ENCODE peak calls at places on chromosomes 6 and 20, in five cellular contexts. One of them, this sample, is unnamed.

GRCh38 chr6:79466222-79466834 is 70.9 kb downstream of the LCA5 start:
- DNase-seq in esophagus squamous epithelium: no peak
- DNase-seq in right cardiac atrium: peak; percentile 15
- DNase-seq in aorta: no peak
- DNase-seq in mesenchymal stem cell: peak; percentile 52
- DNase-seq in this sample: no peak

GRCh38 chr6:23244300-23244699 is 674.9 kb downstream of the HDGFL1 start:
- DNase-seq in right cardiac atrium: no peak
- DNase-seq in mesenchymal stem cell: peak; percentile 24
- DNase-seq in aorta: no peak
- DNase-seq in esophagus squamous epithelium: no peak
- DNase-seq in this sample: peak; percentile 23

GRCh38 chr6:31450736-31451135 is 47.2 kb upstream of the MICB start:
- DNase-seq in esophagus squamous epithelium: no peak
- DNase-seq in mesenchymal stem cell: no peak
- DNase-seq in right cardiac atrium: no peak
- DNase-seq in aorta: no peak
- DNase-seq in this sample: no peak

GRCh38 chr6:32852844-32853540 is 512 bp downstream of the TAP1 start:
- DNase-seq in mesenchymal stem cell: peak; percentile 64
- DNase-seq in right cardiac atrium: peak; percentile 75
- DNase-seq in esophagus squamous epithelium: no peak
- DNase-seq in aorta: peak; percentile 75
- DNase-seq in this sample: peak; percentile 41

GRCh38 chr6:121608270-121608669 is 172.8 kb downstream of the GJA1 start:
- DNase-seq in aorta: no peak
- DNase-seq in mesenchymal stem cell: peak; percentile 77
- DNase-seq in esophagus squamous epithelium: no peak
- DNase-seq in right cardiac atrium: no peak
- DNase-seq in this sample: no peak

GRCh38 chr6:168964138-168964892 is 289.3 kb downstream of the THBS2 start:
- DNase-seq in aorta: no peak
- DNase-seq in mesenchymal stem cell: no peak
- DNase-seq in esophagus squamous epithelium: no peak
- DNase-seq in right cardiac atrium: no peak
- DNase-seq in this sample: no peak

GRCh38 chr6:109290143-109290931 is 91.9 kb downstream of the CD164 start:
- DNase-seq in aorta: no peak
- DNase-seq in mesenchymal stem cell: no peak
- DNase-seq in esophagus squamous epithelium: no peak
- DNase-seq in right cardiac atrium: no peak
- DNase-seq in this sample: no peak

GRCh38 chr20:62860924-62861691 is 514 bp downstream of the TCFL5 start:
- DNase-seq in right cardiac atrium: peak; percentile 70
- DNase-seq in mesenchymal stem cell: peak; percentile 40
- DNase-seq in esophagus squamous epithelium: no peak
- DNase-seq in aorta: no peak
- DNase-seq in this sample: no peak

GRCh38 chr6:153150767-153151440 is 19.8 kb upstream of the RGS17 start:
- DNase-seq in aorta: no peak
- DNase-seq in mesenchymal stem cell: no peak
- DNase-seq in esophagus squamous epithelium: no peak
- DNase-seq in right cardiac atrium: no peak
- DNase-seq in this sample: no peak

GRCh38 chr6:83901624-83902023 is 42.1 kb downstream of the CYB5R4 start:
- DNase-seq in mesenchymal stem cell: no peak
- DNase-seq in esophagus squamous epithelium: no peak
- DNase-seq in aorta: no peak
- DNase-seq in right cardiac atrium: no peak
- DNase-seq in this sample: no peak

GRCh38 chr20:33441142-33441955 is 2.2 kb downstream of the SNTA1 start:
- DNase-seq in right cardiac atrium: peak; percentile 64
- DNase-seq in aorta: no peak
- DNase-seq in esophagus squamous epithelium: no peak
- DNase-seq in mesenchymal stem cell: no peak
- DNase-seq in this sample: no peak
- H3K27ac ChIP-seq in right cardiac atrium: peak overlapping the region; percentile 59
- H3K27ac ChIP-seq in aorta: peak overlapping the region; percentile 46
- H3K27ac ChIP-seq in esophagus squamous epithelium: no peak overlapping the region
- H3K27ac ChIP-seq in mesenchymal stem cell: no peak overlapping the region
- H3K27ac ChIP-seq in this sample: no peak overlapping the region

GRCh38 chr20:63955281-63955845 is 853 bp downstream of the UCKL1 start:
- DNase-seq in aorta: no peak
- DNase-seq in esophagus squamous epithelium: no peak
- DNase-seq in right cardiac atrium: peak; percentile 82
- DNase-seq in mesenchymal stem cell: peak; percentile 57
- DNase-seq in this sample: no peak
- H3K27ac ChIP-seq in aorta: no peak overlapping the region
- H3K27ac ChIP-seq in esophagus squamous epithelium: peak overlapping the region; percentile 91
- H3K27ac ChIP-seq in right cardiac atrium: peak overlapping the region; percentile 85
- H3K27ac ChIP-seq in mesenchymal stem cell: peak overlapping the region; percentile 0
- H3K27ac ChIP-seq in this sample: peak overlapping the region; percentile 50

GRCh38 chr6:124964084-124964763 is 2.0 kb downstream of the RNF217 start:
- DNase-seq in mesenchymal stem cell: peak; percentile 74
- DNase-seq in esophagus squamous epithelium: no peak
- DNase-seq in aorta: no peak
- DNase-seq in right cardiac atrium: no peak
- DNase-seq in this sample: peak; percentile 23

GRCh38 chr6:124962617-124963415 is 579 bp downstream of the RNF217 start:
- DNase-seq in esophagus squamous epithelium: no peak
- DNase-seq in mesenchymal stem cell: peak; percentile 64
- DNase-seq in aorta: peak; percentile 62
- DNase-seq in right cardiac atrium: peak; percentile 79
- DNase-seq in this sample: no peak

GRCh38 chr6:124963416-124964083 is 1.3 kb downstream of the RNF217 start:
- DNase-seq in esophagus squamous epithelium: no peak
- DNase-seq in aorta: no peak
- DNase-seq in right cardiac atrium: peak; percentile 50
- DNase-seq in mesenchymal stem cell: peak; percentile 72
- DNase-seq in this sample: peak; percentile 83

GRCh38 chr6:124967444-124967843 is 5.2 kb downstream of the RNF217 start:
- DNase-seq in esophagus squamous epithelium: no peak
- DNase-seq in mesenchymal stem cell: no peak
- DNase-seq in aorta: no peak
- DNase-seq in right cardiac atrium: no peak
- DNase-seq in this sample: no peak

GRCh38 chr6:124964764-124965105 is 2.5 kb downstream of the RNF217 start:
- DNase-seq in esophagus squamous epithelium: no peak
- DNase-seq in aorta: no peak
- DNase-seq in right cardiac atrium: no peak
- DNase-seq in mesenchymal stem cell: no peak
- DNase-seq in this sample: no peak
- H3K27ac ChIP-seq in esophagus squamous epithelium: peak overlapping the region; percentile 97
- H3K27ac ChIP-seq in aorta: peak overlapping the region; percentile 81
- H3K27ac ChIP-seq in right cardiac atrium: no peak overlapping the region
- H3K27ac ChIP-seq in mesenchymal stem cell: peak overlapping the region; percentile 69
- H3K27ac ChIP-seq in this sample: peak overlapping the region; percentile 76

DNA sequence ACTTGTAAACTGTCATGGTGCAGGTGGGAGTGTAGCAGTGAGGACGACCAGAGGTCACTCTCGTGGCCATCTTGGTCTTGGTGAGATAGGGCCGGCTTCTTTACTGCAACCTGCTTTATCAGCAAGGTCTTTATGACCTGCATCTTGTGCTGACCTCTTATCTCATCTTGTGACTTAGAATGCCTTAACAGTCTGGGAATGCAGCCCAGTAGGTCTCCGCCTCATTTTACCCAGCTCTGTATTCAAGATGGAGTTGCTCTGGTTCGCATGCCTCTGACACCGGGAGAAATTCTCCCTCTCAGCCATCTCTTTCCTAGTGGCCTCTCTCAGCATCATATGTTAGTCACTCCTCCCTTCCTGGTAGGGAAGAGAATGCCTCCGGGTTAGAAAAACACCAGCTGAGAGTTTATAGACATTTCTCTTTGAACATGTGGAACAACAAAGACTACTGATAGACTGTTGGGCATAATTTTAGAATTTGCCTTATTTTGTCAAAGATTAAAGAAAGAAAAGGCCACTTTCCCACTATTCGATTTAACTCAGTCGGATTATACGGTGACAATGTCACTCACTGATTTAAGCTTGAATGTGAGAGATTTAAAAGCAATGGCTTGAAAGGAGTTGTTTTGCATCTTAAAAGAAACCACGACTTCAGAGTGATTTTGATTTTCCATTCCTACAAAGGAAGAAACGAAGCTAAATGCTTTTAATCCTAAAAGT is 67.9 kb upstream of the SNX9 start:
- DNase-seq in mesenchymal stem cell: no peak
- DNase-seq in esophagus squamous epithelium: no peak
- DNase-seq in right cardiac atrium: no peak
- DNase-seq in aorta: no peak
- DNase-seq in this sample: peak; percentile 20
- H3K27ac ChIP-seq in mesenchymal stem cell: no peak overlapping the region
- H3K27ac ChIP-seq in esophagus squamous epithelium: no peak overlapping the region
- H3K27ac ChIP-seq in right cardiac atrium: no peak overlapping the region
- H3K27ac ChIP-seq in aorta: no peak overlapping the region
- H3K27ac ChIP-seq in this sample: no peak overlapping the region

DNA sequence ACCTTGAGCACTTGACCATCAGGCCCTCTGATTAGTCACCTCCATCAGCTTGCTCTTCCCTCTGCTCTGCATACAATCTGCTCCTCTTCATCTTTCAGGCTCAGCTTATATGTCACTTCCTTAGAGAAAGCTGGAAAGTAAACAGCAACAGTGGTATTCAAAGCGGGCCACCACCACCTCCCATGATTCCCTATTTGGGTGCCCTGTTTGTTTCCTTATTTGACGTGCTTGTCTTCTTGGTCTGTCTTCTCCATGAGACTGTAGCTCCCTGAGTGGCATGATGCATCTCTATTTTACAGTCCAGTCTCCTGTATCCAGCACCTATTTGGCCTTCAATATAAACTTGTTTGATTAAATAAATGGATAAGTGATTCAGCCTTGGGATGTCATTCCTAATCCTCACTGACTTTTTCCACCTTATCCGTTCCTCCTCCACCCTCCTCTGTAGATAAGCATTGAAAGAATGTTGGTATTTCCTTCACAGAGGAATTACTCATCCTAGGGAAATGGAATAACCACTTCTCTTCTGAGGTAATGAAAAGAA is 102.8 kb upstream of the SGK1 start:
- DNase-seq in right cardiac atrium: no peak
- DNase-seq in aorta: no peak
- DNase-seq in esophagus squamous epithelium: no peak
- DNase-seq in mesenchymal stem cell: peak; percentile 89
- DNase-seq in this sample: peak; percentile 85
- H3K27ac ChIP-seq in right cardiac atrium: no peak overlapping the region
- H3K27ac ChIP-seq in aorta: no peak overlapping the region
- H3K27ac ChIP-seq in esophagus squamous epithelium: no peak overlapping the region
- H3K27ac ChIP-seq in mesenchymal stem cell: peak overlapping the region; percentile 86
- H3K27ac ChIP-seq in this sample: peak overlapping the region; percentile 97

GRCh38 chr20:58711266-58712051 is 18.9 kb downstream of the NPEPL1 start:
- DNase-seq in right cardiac atrium: peak; percentile 33
- DNase-seq in aorta: no peak
- DNase-seq in mesenchymal stem cell: no peak
- DNase-seq in esophagus squamous epithelium: no peak
- DNase-seq in this sample: no peak
- H3K27ac ChIP-seq in right cardiac atrium: no peak overlapping the region
- H3K27ac ChIP-seq in aorta: no peak overlapping the region
- H3K27ac ChIP-seq in mesenchymal stem cell: no peak overlapping the region
- H3K27ac ChIP-seq in esophagus squamous epithelium: no peak overlapping the region
- H3K27ac ChIP-seq in this sample: no peak overlapping the region

GRCh38 chr6:45473121-45473967 is 95.6 kb upstream of the SUPT3H start:
- DNase-seq in esophagus squamous epithelium: no peak
- DNase-seq in mesenchymal stem cell: no peak
- DNase-seq in aorta: no peak
- DNase-seq in right cardiac atrium: no peak
- DNase-seq in this sample: no peak
- H3K27ac ChIP-seq in esophagus squamous epithelium: peak overlapping the region; percentile 35
- H3K27ac ChIP-seq in mesenchymal stem cell: no peak overlapping the region
- H3K27ac ChIP-seq in aorta: no peak overlapping the region
- H3K27ac ChIP-seq in right cardiac atrium: no peak overlapping the region
- H3K27ac ChIP-seq in this sample: no peak overlapping the region

GRCh38 chr20:19811231-19811630 is 53.2 kb downstream of the RIN2 start:
- DNase-seq in aorta: no peak
- DNase-seq in right cardiac atrium: no peak
- DNase-seq in esophagus squamous epithelium: no peak
- DNase-seq in mesenchymal stem cell: no peak
- DNase-seq in this sample: no peak

GRCh38 chr20:19807901-19808300 is 49.8 kb downstream of the RIN2 start:
- DNase-seq in right cardiac atrium: no peak
- DNase-seq in aorta: no peak
- DNase-seq in esophagus squamous epithelium: no peak
- DNase-seq in mesenchymal stem cell: no peak
- DNase-seq in this sample: no peak

GRCh38 chr20:19808498-19808897 is 50.4 kb downstream of the RIN2 start:
- DNase-seq in aorta: no peak
- DNase-seq in esophagus squamous epithelium: no peak
- DNase-seq in right cardiac atrium: no peak
- DNase-seq in mesenchymal stem cell: no peak
- DNase-seq in this sample: no peak

GRCh38 chr20:19809487-19809886 is 51.4 kb downstream of the RIN2 start:
- DNase-seq in aorta: no peak
- DNase-seq in right cardiac atrium: no peak
- DNase-seq in esophagus squamous epithelium: no peak
- DNase-seq in mesenchymal stem cell: no peak
- DNase-seq in this sample: no peak

GRCh38 chr20:19806806-19807691 is 49.0 kb downstream of the RIN2 start:
- DNase-seq in mesenchymal stem cell: no peak
- DNase-seq in aorta: no peak
- DNase-seq in esophagus squamous epithelium: no peak
- DNase-seq in right cardiac atrium: no peak
- DNase-seq in this sample: no peak
- H3K27ac ChIP-seq in mesenchymal stem cell: peak overlapping the region; percentile 38
- H3K27ac ChIP-seq in aorta: peak overlapping the region; percentile 54
- H3K27ac ChIP-seq in esophagus squamous epithelium: peak overlapping the region; percentile 70
- H3K27ac ChIP-seq in right cardiac atrium: peak overlapping the region; percentile 29
- H3K27ac ChIP-seq in this sample: no peak overlapping the region

DNA sequence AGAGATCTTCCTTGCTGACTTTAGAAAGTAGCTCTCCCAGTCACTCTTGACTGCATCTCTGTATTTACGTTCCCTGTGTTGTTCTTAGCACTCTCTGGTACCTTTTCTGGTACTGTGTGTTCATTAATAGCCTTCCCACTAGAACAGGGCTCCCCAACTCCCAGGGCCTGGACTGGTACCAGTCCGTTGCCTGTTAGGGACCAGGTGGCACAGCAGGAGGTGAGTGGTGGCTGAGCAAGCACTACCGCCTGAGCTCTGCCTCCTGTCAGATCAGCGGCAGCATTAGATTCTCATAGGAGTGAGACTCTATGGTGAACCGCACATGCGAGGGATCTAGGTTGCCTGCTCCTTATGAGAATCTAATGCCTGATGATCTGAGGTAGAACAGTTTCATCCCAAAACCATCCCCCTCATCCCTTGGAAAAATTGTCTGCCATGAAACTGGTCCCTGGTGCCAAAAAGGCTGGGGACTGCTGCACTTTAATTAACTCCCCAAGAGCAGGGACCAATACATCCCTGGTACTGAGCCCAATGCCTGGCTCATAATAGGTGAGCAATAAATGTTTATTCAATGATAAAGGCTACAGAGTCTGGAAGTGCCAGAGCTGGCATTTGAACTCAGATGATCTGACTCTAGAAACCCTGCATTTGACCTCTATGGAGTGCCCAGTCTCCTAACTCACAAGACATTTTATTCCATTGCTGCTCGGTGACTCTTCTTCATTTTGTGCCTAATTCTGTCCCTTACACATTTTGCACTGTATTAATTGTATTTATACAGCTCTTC is 11.0 kb downstream of the UTRN start:
- DNase-seq in right cardiac atrium: no peak
- DNase-seq in aorta: no peak
- DNase-seq in esophagus squamous epithelium: no peak
- DNase-seq in mesenchymal stem cell: no peak
- DNase-seq in this sample: no peak
- H3K27ac ChIP-seq in right cardiac atrium: no peak overlapping the region
- H3K27ac ChIP-seq in aorta: no peak overlapping the region
- H3K27ac ChIP-seq in esophagus squamous epithelium: no peak overlapping the region
- H3K27ac ChIP-seq in mesenchymal stem cell: no peak overlapping the region
- H3K27ac ChIP-seq in this sample: no peak overlapping the region